ENCODE peak calls at places on chromosomes 11 and 22, in seven cellular contexts. P is fibroblast of the aortic adventitia, D is Panc1, B is spleen, K is psoas muscle, L is epithelial cell of proximal tubule, S is astrocyte of the spinal cord. C is an unnamed sample.

GRCh38 chr11:98711011-98711410 is 309.7 kb upstream of the CNTN5 start:
- DNase-seq in P (no peak), D (no peak), B (no peak), K (no peak), L (no peak), S (peak; percentile 11), C (no peak)

GRCh38 chr11:86740628-86741488 is 59.5 kb upstream of the PRSS23 start:
- DNase-seq in P (peak; percentile 98), D (peak; percentile 97), B (no peak), K (peak; percentile 52), L (peak; percentile 97), S (peak; percentile 98), C (peak; percentile 94)

GRCh38 chr11:113991170-113991569 is 16.3 kb downstream of the HTR3A start:
- DNase-seq in P (peak; percentile 21), D (no peak), B (no peak), K (no peak), L (no peak), S (peak; percentile 39), C (peak; percentile 63)

GRCh38 chr11:6531267-6531752 is 34.2 kb downstream of the DNHD1 start:
- DNase-seq in P (peak; percentile 68), D (peak; percentile 80), B (no peak), K (no peak), L (no peak), S (peak; percentile 47), C (peak; percentile 33)

GRCh38 chr11:117497206-117497951 is 169.7 kb downstream of the CEP164 start:
- DNase-seq in P (no peak), D (no peak), B (no peak), K (no peak), L (no peak), S (no peak), C (no peak)

GRCh38 chr22:24002272-24002671 is 3.0 kb downstream of the GSTT4 start:
- DNase-seq in P (no peak), D (no peak), B (no peak), K (no peak), L (no peak), S (no peak), C (no peak)

GRCh38 chr11:95134491-95134890 is 44.8 kb downstream of the ENDOD1 start:
- DNase-seq in P (peak; percentile 55), D (no peak), B (no peak), K (no peak), L (no peak), S (peak; percentile 44), C (peak; percentile 71)

GRCh38 chr11:63970902-63971301 is 3.5 kb upstream of the COX8A start:
- DNase-seq in P (no peak), D (no peak), B (no peak), K (no peak), L (no peak), S (no peak), C (no peak)

GRCh38 chr22:37377927-37378326 is 49.4 kb downstream of the ELFN2 start:
- DNase-seq in P (no peak), D (no peak), B (no peak), K (no peak), L (no peak), S (no peak), C (no peak)

GRCh38 chr11:78080818-78081495 is 1.3 kb upstream of the NDUFC2 start:
- DNase-seq in P (peak; percentile 81), D (no peak), B (no peak), K (no peak), L (no peak), S (peak; percentile 59), C (no peak)

GRCh38 chr11:124943242-124943641 is 7.4 kb upstream of the HEPACAM start:
- DNase-seq in P (no peak), D (no peak), B (no peak), K (no peak), L (no peak), S (no peak), C (no peak)

GRCh38 chr22:19704355-19705015 is 9.8 kb upstream of the SEPTIN5 start:
- DNase-seq in P (no peak), D (no peak), B (peak; percentile 53), K (peak; percentile 35), L (no peak), S (no peak), C (no peak)

GRCh38 chr22:19707347-19708322 is 6.7 kb upstream of the SEPTIN5 start:
- DNase-seq in P (no peak), D (no peak), B (peak; percentile 61), K (peak; percentile 48), L (no peak), S (no peak), C (no peak)

GRCh38 chr22:19703869-19704268 is 10.4 kb upstream of the SEPTIN5 start:
- DNase-seq in P (no peak), D (no peak), B (peak; percentile 66), K (peak; percentile 34), L (no peak), S (no peak), C (no peak)

GRCh38 chr22:19706661-19707151 is 7.6 kb upstream of the SEPTIN5 start:
- DNase-seq in P (no peak), D (no peak), B (no peak), K (no peak), L (no peak), S (no peak), C (no peak)

DNA sequence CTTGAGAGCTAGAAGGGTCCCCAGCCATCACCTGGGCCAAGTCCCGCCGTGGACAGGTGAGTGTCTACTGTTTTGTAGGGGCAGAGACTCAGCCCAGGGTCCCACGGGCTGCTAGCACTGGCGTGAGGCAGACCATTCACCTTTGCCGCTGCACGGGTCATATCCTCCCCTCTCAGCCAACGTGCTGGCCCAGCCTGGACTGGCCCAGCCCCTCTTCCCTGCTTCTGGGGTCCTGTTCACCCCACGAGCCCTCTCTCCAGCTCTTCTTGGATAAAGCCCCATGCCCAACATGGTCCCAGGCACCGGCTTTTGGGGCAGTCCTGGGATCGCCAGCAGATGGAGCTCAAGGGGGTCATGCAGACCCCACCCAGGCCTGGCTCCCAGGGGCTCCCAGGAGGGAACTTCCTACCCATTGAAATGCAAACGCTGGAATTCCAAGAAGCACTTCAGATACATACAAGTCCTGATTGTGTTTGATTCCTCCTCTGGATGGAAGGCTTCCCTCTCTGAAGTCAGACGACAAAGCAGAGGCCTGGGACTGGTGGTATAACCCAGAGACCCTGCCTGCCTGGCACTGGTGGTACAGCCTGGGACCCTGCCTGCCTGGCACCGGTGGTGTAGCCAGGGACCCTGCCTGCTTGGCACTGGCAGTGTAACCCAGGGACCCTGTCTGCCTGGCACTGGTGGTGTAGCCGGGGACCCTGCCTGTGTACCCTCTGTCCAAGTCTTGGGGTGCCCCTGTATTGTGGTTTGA is 8.9 kb upstream of the SEPTIN5 start:
- DNase-seq in P (no peak), D (no peak), B (peak; percentile 41), K (peak; percentile 48), L (no peak), S (no peak), C (no peak)
- TF ChIP-seq CTCF in P (no peak), D (no peak), B (no peak), K (no peak), L (no peak), S (no peak), C (peak; percentile 4)

GRCh38 chr22:32407936-32408335 is 4.1 kb downstream of the RTCB start:
- DNase-seq in P (no peak), D (no peak), B (no peak), K (no peak), L (peak; percentile 41), S (no peak), C (no peak)

GRCh38 chr22:32411829-32412592 is at the start of gene RTCB:
- DNase-seq in P (peak; percentile 96), D (peak; percentile 75), B (peak; percentile 95), K (peak; percentile 97), L (peak; percentile 72), S (peak; percentile 96), C (peak; percentile 98)

GRCh38 chr22:32411388-32411787 is 659 bp downstream of the RTCB start:
- DNase-seq in P (peak; percentile 24), D (no peak), B (no peak), K (no peak), L (peak; percentile 39), S (peak; percentile 40), C (peak; percentile 1)

GRCh38 chr22:32409977-32410376 is 2.1 kb downstream of the RTCB start:
- DNase-seq in P (no peak), D (no peak), B (no peak), K (no peak), L (no peak), S (no peak), C (no peak)

DNA sequence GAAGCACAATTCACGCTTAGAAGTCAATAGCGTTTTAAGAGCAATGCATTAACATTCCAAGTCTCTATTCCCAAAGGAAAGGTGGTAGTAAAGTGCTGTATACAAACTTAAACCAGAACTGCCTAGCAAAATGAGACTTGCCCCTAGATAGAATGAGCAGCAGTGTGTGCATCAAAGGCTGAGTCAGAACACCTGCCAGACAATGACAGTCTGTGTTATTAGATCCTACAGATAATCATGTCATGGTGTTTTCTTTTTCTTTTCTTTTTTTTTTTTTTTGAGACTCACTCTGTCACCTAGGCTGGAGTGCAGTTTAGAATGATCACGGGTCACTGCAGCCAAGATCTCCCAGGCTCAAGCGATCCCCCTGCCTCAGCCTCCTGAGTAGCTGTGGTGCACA is 1.6 kb downstream of the RTCB start:
- DNase-seq in P (no peak), D (no peak), B (no peak), K (no peak), L (no peak), S (no peak), C (no peak)
- H3K4me3 ChIP-seq in P (peak overlapping the region; percentile 96), D (peak overlapping the region; percentile 96), B (peak overlapping the region; percentile 99), K (peak overlapping the region; percentile 84), L (peak overlapping the region; percentile 99), S (peak overlapping the region; percentile 90), C (peak overlapping the region; percentile 89)

DNA sequence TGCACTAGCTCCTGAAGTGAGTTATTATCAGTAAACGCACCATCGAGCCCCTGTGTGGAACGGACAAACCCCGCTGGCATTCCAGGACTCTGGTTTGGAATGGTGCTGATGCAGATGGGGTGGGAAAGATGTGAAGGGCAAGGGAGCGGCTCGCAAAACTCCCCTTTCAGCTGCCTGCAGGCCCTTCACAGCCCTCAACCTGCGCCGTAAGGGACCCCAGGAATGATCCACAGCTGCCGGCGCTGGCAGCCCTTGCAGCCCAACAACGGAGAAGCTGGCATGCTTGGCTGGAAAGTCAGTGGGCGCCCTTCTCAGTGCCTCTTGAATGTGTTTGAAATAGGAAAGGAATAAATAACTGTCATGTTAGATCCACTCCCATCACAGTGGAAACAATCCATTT is 1445.5 kb downstream of the BRD1 start:
- DNase-seq in P (no peak), D (no peak), B (peak; percentile 22), K (no peak), L (no peak), S (no peak), C (no peak)
- TF ChIP-seq CTCF in P (no peak), D (no peak), B (no peak), K (no peak), L (no peak), S (no peak), C (no peak)

GRCh38 chr11:65643971-65644370 is 6.1 kb downstream of the SIPA1 start:
- DNase-seq in P (no peak), D (no peak), B (no peak), K (no peak), L (no peak), S (no peak), C (peak; percentile 53)

GRCh38 chr11:65642014-65642671 is 4.2 kb downstream of the SIPA1 start:
- DNase-seq in P (no peak), D (no peak), B (peak; percentile 84), K (no peak), L (no peak), S (no peak), C (no peak)

GRCh38 chr11:65640483-65641207 is 2.7 kb downstream of the SIPA1 start:
- DNase-seq in P (no peak), D (no peak), B (peak; percentile 97), K (no peak), L (no peak), S (no peak), C (no peak)

GRCh38 chr11:65639623-65640482 is 2.0 kb downstream of the SIPA1 start:
- DNase-seq in P (no peak), D (no peak), B (peak; percentile 96), K (no peak), L (no peak), S (no peak), C (no peak)

GRCh38 chr11:65641233-65642013 is 3.5 kb downstream of the SIPA1 start:
- DNase-seq in P (no peak), D (no peak), B (peak; percentile 84), K (no peak), L (no peak), S (no peak), C (no peak)
- H3K4me3 ChIP-seq in P (no peak overlapping the region), D (no peak overlapping the region), B (peak overlapping the region; percentile 84), K (peak overlapping the region; percentile 78), L (no peak overlapping the region), S (no peak overlapping the region), C (no peak overlapping the region)